ENCODE peak calls at places on chromosomes 11 and 22, in six cellular contexts. E, K, N, S, F and V are unnamed samples.
A peak's percentile ranks its signal among the peaks of the same experiment; 100 is the strongest.

GRCh38 chr11:2213384-2213842 is 41.8 kb upstream of the TH start:
- DNase-seq in K (peak; percentile 15), N (no peak), S (peak; percentile 4), F (no peak), E (no peak), V (no peak)

GRCh38 chr11:17013548-17014320 is 480 bp downstream of the PLEKHA7 start:
- DNase-seq in E (no peak), K (no peak), N (no peak), S (no peak), F (peak; percentile 64), V (no peak)

GRCh38 chr22:44497218-44497903 is 672 bp downstream of the RTL6 start:
- DNase-seq in S (no peak), N (peak; percentile 45), F (no peak), E (peak; percentile 36), K (no peak), V (no peak)

GRCh38 chr22:19656541-19657251 is 57.6 kb upstream of the SEPTIN5 start:
- DNase-seq in S (no peak), F (no peak), N (no peak), K (no peak), E (no peak), V (no peak)

GRCh38 chr11:45922425-45923082 is at the start of gene LARGE2:
- DNase-seq in S (peak; percentile 56), F (peak; percentile 20), N (no peak), K (peak; percentile 8), E (no peak), V (no peak)

GRCh38 chr11:23021287-23021863 is 161.1 kb upstream of the CCDC179 start:
- DNase-seq in E (peak; percentile 16), S (no peak), K (no peak), N (peak; percentile 39), F (peak; percentile 34), V (no peak)

GRCh38 chr22:19772673-19773469 is 12.3 kb downstream of the TBX1 start:
- DNase-seq in N (no peak), E (no peak), S (no peak), F (no peak), K (no peak), V (no peak)

GRCh38 chr11:76880314-76880713 is 19.6 kb downstream of the ACER3 start:
- DNase-seq in N (no peak), S (no peak), E (no peak), F (no peak), K (no peak), V (no peak)

GRCh38 chr22:19657252-19658056 is 56.8 kb upstream of the SEPTIN5 start:
- DNase-seq in N (no peak), F (no peak), K (no peak), E (no peak), S (no peak), V (no peak)

GRCh38 chr11:121553806-121554205 is 101.0 kb upstream of the SORL1-AS1 start:
- DNase-seq in F (no peak), K (no peak), E (no peak), N (peak; percentile 22), S (no peak), V (no peak)

GRCh38 chr11:65014146-65014960 is at the start of gene ARL2:
- DNase-seq in N (no peak), K (no peak), F (peak; percentile 76), E (peak; percentile 31), S (peak; percentile 12), V (no peak)
- TF ChIP-seq CTCF in N (peak; percentile 78), K (peak; percentile 80), F (peak; percentile 74), E (peak; percentile 71), S (peak; percentile 93), V (peak; percentile 84)

GRCh38 chr11:43988040-43988793 is 45.8 kb downstream of the C11orf96 start:
- DNase-seq in N (peak; percentile 56), F (no peak), E (peak; percentile 21), K (no peak), S (no peak), V (no peak)

GRCh38 chr11:43989162-43989961 is 46.9 kb downstream of the C11orf96 start:
- DNase-seq in N (peak; percentile 54), F (no peak), E (peak; percentile 48), K (peak; percentile 77), S (no peak), V (no peak)

GRCh38 chr11:43986881-43987280 is 44.4 kb downstream of the C11orf96 start:
- DNase-seq in F (no peak), K (no peak), N (no peak), S (no peak), E (no peak), V (no peak)

GRCh38 chr11:43986327-43986726 is 43.9 kb downstream of the C11orf96 start:
- DNase-seq in N (no peak), F (no peak), K (no peak), S (no peak), E (no peak), V (no peak)

GRCh38 chr11:43987384-43988039 is 45.1 kb downstream of the C11orf96 start:
- DNase-seq in S (no peak), F (no peak), K (peak; percentile 94), N (peak; percentile 98), E (peak; percentile 73), V (no peak)
- H3K4me3 ChIP-seq in S (no peak overlapping the region), F (no peak overlapping the region), K (peak overlapping the region; percentile 19), N (no peak overlapping the region), E (no peak overlapping the region), V (no peak overlapping the region)

GRCh38 chr11:110470716-110471115 is 41.0 kb downstream of the FDX1 start:
- DNase-seq in K (no peak), E (no peak), F (no peak), N (no peak), S (no peak), V (no peak)

GRCh38 chr11:110469101-110469500 is 39.4 kb downstream of the FDX1 start:
- DNase-seq in F (no peak), K (no peak), S (no peak), E (peak; percentile 32), N (peak; percentile 52), V (no peak)

GRCh38 chr11:110468095-110468494 is 38.3 kb downstream of the FDX1 start:
- DNase-seq in K (no peak), N (no peak), E (peak; percentile 44), S (no peak), F (no peak), V (no peak)

GRCh38 chr11:110471315-110471714 is 41.6 kb downstream of the FDX1 start:
- DNase-seq in N (peak; percentile 69), F (no peak), S (no peak), E (peak; percentile 17), K (no peak), V (no peak)

DNA sequence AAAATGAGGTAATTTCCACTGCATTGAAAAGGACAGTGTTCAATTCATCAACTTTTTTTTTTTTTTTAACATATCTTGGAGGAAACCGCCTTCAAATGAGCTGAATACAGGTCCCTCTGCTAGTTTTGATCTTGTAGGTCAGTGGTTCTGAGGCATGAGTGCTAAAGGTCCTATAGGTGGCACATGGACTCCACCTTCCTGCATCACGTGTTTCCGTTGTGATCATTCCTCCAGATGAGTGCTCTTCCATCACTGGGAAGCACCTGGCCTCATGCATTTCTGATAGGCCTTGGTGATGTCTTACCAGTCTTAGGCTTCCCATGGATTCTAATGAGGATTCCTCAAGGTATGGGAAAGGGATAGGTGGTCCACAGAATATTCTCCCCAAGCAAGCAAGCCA is 37.8 kb downstream of the FDX1 start:
- DNase-seq in K (no peak), S (no peak), N (no peak), E (no peak), F (no peak), V (no peak)
- TF ChIP-seq CTCF in K (no peak), S (no peak), N (no peak), E (no peak), F (no peak), V (no peak)

DNA sequence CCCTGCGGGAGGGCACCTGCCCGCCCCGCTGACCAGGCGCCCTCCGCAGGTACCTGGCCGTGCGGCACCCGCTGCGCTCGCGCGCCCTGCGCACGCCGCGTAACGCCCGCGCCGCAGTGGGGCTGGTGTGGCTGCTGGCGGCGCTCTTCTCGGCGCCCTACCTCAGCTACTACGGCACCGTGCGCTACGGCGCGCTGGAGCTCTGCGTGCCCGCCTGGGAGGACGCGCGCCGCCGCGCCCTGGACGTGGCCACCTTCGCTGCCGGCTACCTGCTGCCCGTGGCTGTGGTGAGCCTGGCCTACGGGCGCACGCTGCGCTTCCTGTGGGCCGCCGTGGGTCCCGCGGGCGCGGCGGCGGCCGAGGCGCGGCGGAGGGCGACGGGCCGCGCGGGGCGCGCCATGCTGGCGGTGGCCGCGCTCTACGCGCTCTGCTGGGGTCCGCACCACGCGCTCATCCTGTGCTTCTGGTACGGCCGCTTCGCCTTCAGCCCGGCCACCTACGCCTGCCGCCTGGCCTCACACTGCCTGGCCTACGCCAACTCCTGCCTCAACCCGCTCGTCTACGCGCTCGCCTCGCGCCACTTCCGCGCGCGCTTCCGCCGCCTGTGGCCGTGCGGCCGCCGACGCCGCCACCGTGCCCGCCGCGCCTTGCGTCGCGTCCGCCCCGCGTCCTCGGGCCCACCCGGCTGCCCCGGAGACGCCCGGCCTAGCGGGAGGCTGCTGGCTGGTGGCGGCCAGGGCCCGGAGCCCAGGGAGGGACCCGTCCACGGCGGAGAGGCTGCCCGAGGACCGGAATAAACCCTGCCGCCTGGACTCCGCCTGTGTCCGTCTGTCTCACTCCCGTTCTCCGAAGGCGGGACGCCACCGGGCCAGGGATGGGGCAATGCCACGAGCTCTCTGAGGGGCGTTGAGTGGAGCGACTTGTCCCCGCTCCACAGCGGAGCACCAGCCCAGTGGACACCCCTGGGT is 1.8 kb downstream of the GALR3 start:
- DNase-seq in F (no peak), E (peak; percentile 39), N (peak; percentile 40), K (no peak), S (no peak), V (no peak)
- H3K4me3 ChIP-seq in F (no peak overlapping the region), E (peak overlapping the region; percentile 46), N (peak overlapping the region; percentile 25), K (peak overlapping the region; percentile 52), S (peak overlapping the region; percentile 17), V (no peak overlapping the region)

DNA sequence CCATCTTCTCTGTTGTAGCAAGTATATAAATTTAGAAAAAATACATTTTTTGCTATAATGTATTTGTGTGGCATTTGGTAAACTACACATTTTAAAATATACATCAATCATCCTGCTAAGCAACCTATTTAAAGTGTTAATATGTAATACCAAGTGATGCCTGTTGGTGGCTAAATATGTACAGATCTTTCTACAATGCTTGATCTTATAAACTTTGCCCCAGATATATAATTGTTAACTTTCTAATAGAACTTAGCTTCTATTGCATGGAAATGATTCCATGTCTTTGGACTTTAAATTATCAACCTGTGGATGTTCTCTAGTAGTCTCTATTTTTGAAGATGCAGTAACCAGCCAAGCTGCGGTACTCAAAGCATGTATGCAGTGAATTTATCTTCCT is 1260.4 kb upstream of the RAG2 start:
- DNase-seq in S (no peak), K (no peak), N (peak; percentile 2), E (no peak), F (no peak), V (peak; percentile 1)
- TF ChIP-seq CTCF in S (no peak), K (no peak), N (peak; percentile 9), E (no peak), F (peak; percentile 27), V (peak; percentile 26)

GRCh38 chr11:67268036-67268683 is 1.9 kb downstream of the GRK2 start:
- DNase-seq in S (no peak), E (no peak), N (no peak), K (no peak), F (peak; percentile 31), V (no peak)
- H3K4me3 ChIP-seq in S (peak overlapping the region; percentile 93), E (peak overlapping the region; percentile 85), N (no peak overlapping the region), K (peak overlapping the region; percentile 98), F (peak overlapping the region; percentile 81), V (peak overlapping the region; percentile 94)

GRCh38 chr11:44427432-44427831 is 117.5 kb upstream of the ALX4 start:
- DNase-seq in K (no peak), S (no peak), N (no peak), E (no peak), F (no peak), V (no peak)
- TF ChIP-seq CTCF in K (peak; percentile 49), S (no peak), N (peak; percentile 37), E (peak; percentile 26), F (peak; percentile 39), V (peak; percentile 28)

GRCh38 chr11:109914038-109914437 is 179.2 kb upstream of the ZC3H12C start:
- DNase-seq in F (no peak), K (no peak), N (no peak), S (no peak), E (no peak), V (peak; percentile 15)
- H3K4me3 ChIP-seq in F (no peak overlapping the region), K (no peak overlapping the region), N (no peak overlapping the region), S (no peak overlapping the region), E (no peak overlapping the region), V (no peak overlapping the region)